ENCODE peak calls at places on chromosomes 5 and 9, in seven cellular contexts. One of them, this sample, is unnamed.

GRCh38 chr9:5629312-5630037 is 568 bp downstream of the RIC1 start:
- DNase-seq in cardiac fibroblast: peak
- DNase-seq in KBM-7: peak
- DNase-seq in myocyte: peak
- DNase-seq in body of pancreas: peak
- DNase-seq in pancreas: peak
- DNase-seq in neural progenitor cell: peak
- DNase-seq in this sample: no peak

GRCh38 chr9:137318976-137319375 is 16.9 kb upstream of the NRARP start:
- DNase-seq in cardiac fibroblast: peak
- DNase-seq in KBM-7: no peak
- DNase-seq in myocyte: peak
- DNase-seq in body of pancreas: peak
- DNase-seq in pancreas: peak
- DNase-seq in neural progenitor cell: peak
- DNase-seq in this sample: no peak

GRCh38 chr5:150217041-150217440 is 27.2 kb downstream of the SLC6A7 start:
- DNase-seq in cardiac fibroblast: no peak
- DNase-seq in KBM-7: no peak
- DNase-seq in myocyte: peak
- DNase-seq in body of pancreas: peak
- DNase-seq in pancreas: peak
- DNase-seq in neural progenitor cell: no peak
- DNase-seq in this sample: no peak

GRCh38 chr9:98148486-98148885 is 29.5 kb upstream of the TRIM14 start:
- DNase-seq in cardiac fibroblast: no peak
- DNase-seq in KBM-7: no peak
- DNase-seq in myocyte: no peak
- DNase-seq in body of pancreas: no peak
- DNase-seq in pancreas: no peak
- DNase-seq in neural progenitor cell: no peak
- DNase-seq in this sample: no peak

GRCh38 chr9:107577140-107577776 is 87.7 kb upstream of the KLF4 start:
- DNase-seq in cardiac fibroblast: no peak
- DNase-seq in KBM-7: no peak
- DNase-seq in myocyte: no peak
- DNase-seq in body of pancreas: no peak
- DNase-seq in pancreas: no peak
- DNase-seq in neural progenitor cell: no peak
- DNase-seq in this sample: no peak

GRCh38 chr5:14929293-14930065 is 57.9 kb upstream of the ANKH start:
- DNase-seq in cardiac fibroblast: no peak
- DNase-seq in KBM-7: no peak
- DNase-seq in myocyte: no peak
- DNase-seq in body of pancreas: no peak
- DNase-seq in pancreas: no peak
- DNase-seq in neural progenitor cell: no peak
- DNase-seq in this sample: no peak

GRCh38 chr5:2257326-2258244 is 374.9 kb upstream of the IRX4 start:
- DNase-seq in cardiac fibroblast: no peak
- DNase-seq in KBM-7: no peak
- DNase-seq in myocyte: no peak
- DNase-seq in body of pancreas: no peak
- DNase-seq in pancreas: no peak
- DNase-seq in neural progenitor cell: no peak
- DNase-seq in this sample: no peak

GRCh38 chr9:133119461-133120342 is 1.3 kb downstream of the RALGDS start:
- DNase-seq in cardiac fibroblast: no peak
- DNase-seq in KBM-7: no peak
- DNase-seq in myocyte: no peak
- DNase-seq in body of pancreas: no peak
- DNase-seq in pancreas: peak
- DNase-seq in neural progenitor cell: peak
- DNase-seq in this sample: no peak

GRCh38 chr5:55232985-55233928 is at the start of gene CCNO:
- DNase-seq in cardiac fibroblast: peak
- DNase-seq in KBM-7: peak
- DNase-seq in myocyte: peak
- DNase-seq in body of pancreas: peak
- DNase-seq in pancreas: peak
- DNase-seq in neural progenitor cell: peak
- DNase-seq in this sample: no peak

GRCh38 chr9:11319477-11320060 is 706.8 kb upstream of the PTPRD start:
- DNase-seq in cardiac fibroblast: peak
- DNase-seq in KBM-7: peak
- DNase-seq in myocyte: no peak
- DNase-seq in body of pancreas: peak
- DNase-seq in pancreas: no peak
- DNase-seq in neural progenitor cell: peak
- DNase-seq in this sample: no peak

GRCh38 chr5:98774192-98775046 is 956 bp downstream of the RGMB start:
- DNase-seq in cardiac fibroblast: peak
- DNase-seq in KBM-7: peak
- DNase-seq in myocyte: peak
- DNase-seq in body of pancreas: peak
- DNase-seq in pancreas: peak
- DNase-seq in neural progenitor cell: peak
- DNase-seq in this sample: no peak

GRCh38 chr5:28766565-28767158 is 1728.3 kb upstream of the CDH9 start:
- DNase-seq in cardiac fibroblast: peak
- DNase-seq in KBM-7: peak
- DNase-seq in myocyte: peak
- DNase-seq in body of pancreas: no peak
- DNase-seq in pancreas: no peak
- DNase-seq in neural progenitor cell: peak
- DNase-seq in this sample: peak

GRCh38 chr9:27784999-27785713 is 211.9 kb upstream of the C9orf72 start:
- DNase-seq in cardiac fibroblast: peak
- DNase-seq in KBM-7: no peak
- DNase-seq in myocyte: peak
- DNase-seq in body of pancreas: no peak
- DNase-seq in pancreas: no peak
- DNase-seq in neural progenitor cell: no peak
- DNase-seq in this sample: no peak

GRCh38 chr5:145825751-145826180 is 9.4 kb downstream of the PRELID2 start:
- DNase-seq in cardiac fibroblast: peak
- DNase-seq in KBM-7: peak
- DNase-seq in myocyte: peak
- DNase-seq in body of pancreas: no peak
- DNase-seq in pancreas: no peak
- DNase-seq in neural progenitor cell: peak
- DNase-seq in this sample: peak

GRCh38 chr9:109072810-109073435 is 46.8 kb downstream of the TMEM245 start:
- DNase-seq in cardiac fibroblast: no peak
- DNase-seq in KBM-7: no peak
- DNase-seq in myocyte: no peak
- DNase-seq in body of pancreas: no peak
- DNase-seq in pancreas: no peak
- DNase-seq in neural progenitor cell: no peak
- DNase-seq in this sample: no peak

GRCh38 chr9:88753691-88754367 is 218.9 kb downstream of the NXNL2 start:
- DNase-seq in cardiac fibroblast: no peak
- DNase-seq in KBM-7: no peak
- DNase-seq in myocyte: no peak
- DNase-seq in body of pancreas: no peak
- DNase-seq in pancreas: no peak
- DNase-seq in neural progenitor cell: no peak
- DNase-seq in this sample: no peak

GRCh38 chr5:87340716-87341115 is 72.0 kb downstream of the CCNH start:
- DNase-seq in cardiac fibroblast: peak
- DNase-seq in KBM-7: peak
- DNase-seq in myocyte: peak
- DNase-seq in body of pancreas: no peak
- DNase-seq in pancreas: no peak
- DNase-seq in neural progenitor cell: no peak
- DNase-seq in this sample: peak

GRCh38 chr5:124923131-124923530 is 176.7 kb upstream of the ZNF608 start:
- DNase-seq in cardiac fibroblast: peak
- DNase-seq in KBM-7: no peak
- DNase-seq in myocyte: peak
- DNase-seq in body of pancreas: peak
- DNase-seq in pancreas: no peak
- DNase-seq in neural progenitor cell: peak
- DNase-seq in this sample: no peak

GRCh38 chr9:124869986-124870560 is 8.1 kb downstream of the ARPC5L start:
- DNase-seq in cardiac fibroblast: peak
- DNase-seq in KBM-7: peak
- DNase-seq in myocyte: no peak
- DNase-seq in body of pancreas: peak
- DNase-seq in pancreas: no peak
- DNase-seq in neural progenitor cell: no peak
- DNase-seq in this sample: peak

GRCh38 chr5:9066349-9066748 is 479.5 kb downstream of the SEMA5A start:
- DNase-seq in cardiac fibroblast: no peak
- DNase-seq in KBM-7: no peak
- DNase-seq in myocyte: no peak
- DNase-seq in body of pancreas: no peak
- DNase-seq in pancreas: no peak
- DNase-seq in neural progenitor cell: no peak
- DNase-seq in this sample: no peak

GRCh38 chr5:71596169-71596568 is 9.0 kb downstream of the MCCC2 start:
- DNase-seq in cardiac fibroblast: no peak
- DNase-seq in KBM-7: no peak
- DNase-seq in myocyte: no peak
- DNase-seq in body of pancreas: no peak
- DNase-seq in pancreas: no peak
- DNase-seq in neural progenitor cell: no peak
- DNase-seq in this sample: no peak

GRCh38 chr5:36389245-36389644 is 87.5 kb upstream of the RANBP3L start:
- DNase-seq in cardiac fibroblast: peak
- DNase-seq in KBM-7: peak
- DNase-seq in myocyte: no peak
- DNase-seq in body of pancreas: no peak
- DNase-seq in pancreas: no peak
- DNase-seq in neural progenitor cell: no peak
- DNase-seq in this sample: peak

GRCh38 chr5:111367081-111367480 is 142.9 kb downstream of the CAMK4 start:
- DNase-seq in cardiac fibroblast: peak
- DNase-seq in KBM-7: no peak
- DNase-seq in myocyte: no peak
- DNase-seq in body of pancreas: no peak
- DNase-seq in pancreas: no peak
- DNase-seq in neural progenitor cell: no peak
- DNase-seq in this sample: no peak

GRCh38 chr5:135481908-135482307 is 29.8 kb upstream of the TIFAB start:
- DNase-seq in cardiac fibroblast: no peak
- DNase-seq in KBM-7: no peak
- DNase-seq in myocyte: no peak
- DNase-seq in body of pancreas: no peak
- DNase-seq in pancreas: no peak
- DNase-seq in neural progenitor cell: no peak
- DNase-seq in this sample: no peak

This sample was measured in GF-D8.